ENCODE peak calls at places on chromosome 20, in five cellular contexts. One of them, this sample, is unnamed.

GRCh38 chr20:24533449-24533848 is 64.0 kb downstream of the SYNDIG1 start:
- DNase-seq in cardiac muscle cell: no peak
- DNase-seq in IMR-90: no peak
- DNase-seq in colonic mucosa: no peak
- DNase-seq in left ventricle myocardium inferior: no peak
- DNase-seq in this sample: no peak

GRCh38 chr20:59151820-59152219 is 11.8 kb upstream of the ZNF831 start:
- DNase-seq in IMR-90: no peak
- DNase-seq in left ventricle myocardium inferior: no peak
- DNase-seq in colonic mucosa: no peak
- DNase-seq in cardiac muscle cell: no peak
- DNase-seq in this sample: no peak

GRCh38 chr20:414161-414560 is 6.1 kb downstream of the RBCK1 start:
- DNase-seq in cardiac muscle cell: no peak
- DNase-seq in left ventricle myocardium inferior: no peak
- DNase-seq in IMR-90: no peak
- DNase-seq in colonic mucosa: no peak
- DNase-seq in this sample: no peak

GRCh38 chr20:7003598-7003997 is 236.1 kb downstream of the BMP2 start:
- DNase-seq in cardiac muscle cell: no peak
- DNase-seq in left ventricle myocardium inferior: no peak
- DNase-seq in colonic mucosa: no peak
- DNase-seq in IMR-90: no peak
- DNase-seq in this sample: no peak

GRCh38 chr20:34112600-34113061 is 588 bp upstream of the EIF2S2 start:
- DNase-seq in IMR-90: peak
- DNase-seq in left ventricle myocardium inferior: no peak
- DNase-seq in colonic mucosa: peak
- DNase-seq in cardiac muscle cell: peak
- DNase-seq in this sample: peak

GRCh38 chr20:34626978-34627377 is 49.9 kb downstream of the PIGU start:
- DNase-seq in cardiac muscle cell: peak
- DNase-seq in left ventricle myocardium inferior: no peak
- DNase-seq in IMR-90: no peak
- DNase-seq in colonic mucosa: no peak
- DNase-seq in this sample: no peak

GRCh38 chr20:8127553-8128255 is 4.4 kb upstream of the PLCB1 start:
- DNase-seq in IMR-90: peak
- DNase-seq in cardiac muscle cell: no peak
- DNase-seq in left ventricle myocardium inferior: no peak
- DNase-seq in colonic mucosa: no peak
- DNase-seq in this sample: no peak

GRCh38 chr20:5886788-5887187 is 63.5 kb downstream of the TRMT6 start:
- DNase-seq in IMR-90: no peak
- DNase-seq in colonic mucosa: no peak
- DNase-seq in left ventricle myocardium inferior: peak
- DNase-seq in cardiac muscle cell: no peak
- DNase-seq in this sample: no peak

GRCh38 chr20:12955611-12956010 is 53.2 kb upstream of the SPTLC3 start:
- DNase-seq in IMR-90: no peak
- DNase-seq in cardiac muscle cell: no peak
- DNase-seq in left ventricle myocardium inferior: no peak
- DNase-seq in colonic mucosa: no peak
- DNase-seq in this sample: no peak

GRCh38 chr20:10864076-10864672 is 190.4 kb upstream of the JAG1 start:
- DNase-seq in IMR-90: no peak
- DNase-seq in colonic mucosa: peak
- DNase-seq in cardiac muscle cell: no peak
- DNase-seq in left ventricle myocardium inferior: peak
- DNase-seq in this sample: peak

GRCh38 chr20:50572922-50573777 is 63.0 kb downstream of the PTPN1 start:
- DNase-seq in left ventricle myocardium inferior: peak
- DNase-seq in cardiac muscle cell: peak
- DNase-seq in IMR-90: peak
- DNase-seq in colonic mucosa: no peak
- DNase-seq in this sample: peak

GRCh38 chr20:4829494-4830211 is 107.9 kb downstream of the PRND start:
- DNase-seq in IMR-90: no peak
- DNase-seq in cardiac muscle cell: no peak
- DNase-seq in left ventricle myocardium inferior: no peak
- DNase-seq in colonic mucosa: no peak
- DNase-seq in this sample: no peak

GRCh38 chr20:4830212-4830607 is 108.5 kb downstream of the PRND start:
- DNase-seq in cardiac muscle cell: no peak
- DNase-seq in IMR-90: no peak
- DNase-seq in colonic mucosa: no peak
- DNase-seq in left ventricle myocardium inferior: no peak
- DNase-seq in this sample: no peak

GRCh38 chr20:4832469-4832868 is 110.8 kb downstream of the PRND start:
- DNase-seq in IMR-90: no peak
- DNase-seq in left ventricle myocardium inferior: no peak
- DNase-seq in cardiac muscle cell: no peak
- DNase-seq in colonic mucosa: no peak
- DNase-seq in this sample: no peak

GRCh38 chr20:4830696-4831095 is 109.0 kb downstream of the PRND start:
- DNase-seq in left ventricle myocardium inferior: no peak
- DNase-seq in IMR-90: no peak
- DNase-seq in cardiac muscle cell: no peak
- DNase-seq in colonic mucosa: no peak
- DNase-seq in this sample: no peak

DNA sequence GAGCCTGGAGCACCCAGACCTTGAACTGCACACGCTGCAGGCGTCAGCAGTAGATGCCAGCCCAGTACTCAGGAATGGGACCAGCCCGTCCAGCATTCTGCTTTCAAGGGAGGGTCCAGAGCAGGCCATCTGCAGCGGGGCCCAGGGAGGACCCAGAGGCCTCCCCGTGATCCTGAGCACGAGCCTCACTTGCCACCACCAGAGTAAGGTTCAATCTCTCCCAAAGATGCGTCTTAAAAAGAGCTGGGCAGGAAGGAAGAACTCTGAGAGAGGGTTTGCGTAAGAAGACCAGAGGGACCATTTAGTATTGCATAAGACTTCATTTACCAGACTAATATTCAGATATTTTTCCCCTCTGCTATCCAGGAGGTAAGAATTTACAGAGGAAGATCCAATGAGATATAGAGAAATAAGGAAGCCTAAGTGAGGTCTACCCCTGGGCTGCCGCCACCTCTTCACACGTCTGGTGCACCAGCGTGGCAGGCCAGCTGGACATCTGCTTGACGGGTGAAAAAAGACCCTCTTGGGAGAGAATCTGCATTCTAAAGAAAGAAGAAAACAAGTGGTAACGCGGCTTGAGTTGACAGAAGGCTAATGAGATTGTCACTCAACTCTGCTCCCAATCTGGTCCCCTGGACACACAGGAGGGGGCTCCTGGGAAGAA is 107.3 kb downstream of the PRND start:
- DNase-seq in cardiac muscle cell: no peak
- DNase-seq in left ventricle myocardium inferior: no peak
- DNase-seq in colonic mucosa: no peak
- DNase-seq in IMR-90: no peak
- DNase-seq in this sample: no peak
- TF ChIP-seq CTCF in cardiac muscle cell: no peak
- TF ChIP-seq CTCF in left ventricle myocardium inferior: no peak
- TF ChIP-seq CTCF in colonic mucosa: no peak
- TF ChIP-seq CTCF in IMR-90: no peak
- TF ChIP-seq CTCF in this sample: no peak

DNA sequence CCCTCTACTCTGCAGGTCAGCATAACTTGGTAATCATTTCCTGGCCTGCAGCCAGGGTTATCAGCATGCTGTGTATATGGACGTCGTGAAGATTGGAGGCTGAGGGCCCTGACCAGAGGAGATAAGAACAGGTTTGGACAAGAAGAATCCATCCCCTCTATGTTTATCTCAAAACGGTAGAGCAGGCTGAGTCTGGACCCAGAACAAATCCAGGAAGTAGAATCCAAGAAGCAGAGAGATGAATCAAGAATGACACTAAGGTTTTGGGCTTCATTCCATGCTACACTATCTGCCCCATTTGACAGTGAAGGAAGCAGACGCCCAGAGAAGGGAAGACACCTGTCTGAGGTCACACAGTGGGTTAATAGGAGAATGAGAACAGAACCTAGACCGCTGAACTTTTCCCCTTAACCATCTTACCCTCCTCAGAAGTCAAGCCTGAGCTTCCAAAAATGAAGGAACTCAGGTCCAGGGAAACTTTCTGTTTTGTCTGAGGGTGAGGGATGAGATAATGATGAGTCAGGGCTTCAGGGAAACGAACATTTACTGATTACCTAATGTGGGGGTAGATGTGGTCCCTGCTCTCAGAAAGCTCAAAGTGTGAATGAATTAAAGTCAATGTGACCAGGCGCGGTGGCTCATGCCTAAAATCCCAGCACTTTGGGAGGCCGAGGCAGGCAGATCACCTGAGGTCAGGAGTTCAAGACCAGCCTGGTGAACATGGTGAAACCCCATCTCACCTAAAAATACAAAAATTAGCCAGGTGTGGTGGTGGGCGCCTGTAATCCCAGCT is 9.4 kb upstream of the COMMD7 start:
- DNase-seq in left ventricle myocardium inferior: no peak
- DNase-seq in colonic mucosa: no peak
- DNase-seq in cardiac muscle cell: peak
- DNase-seq in IMR-90: peak
- DNase-seq in this sample: no peak
- H3K4me3 ChIP-seq in left ventricle myocardium inferior: no peak
- H3K4me3 ChIP-seq in colonic mucosa: no peak
- H3K4me3 ChIP-seq in cardiac muscle cell: no peak
- H3K4me3 ChIP-seq in IMR-90: no peak
- H3K4me3 ChIP-seq in this sample: no peak

GRCh38 chr20:53513168-53513488 is 80.5 kb downstream of the ZNF217 start:
- DNase-seq in left ventricle myocardium inferior: no peak
- DNase-seq in colonic mucosa: no peak
- DNase-seq in cardiac muscle cell: no peak
- DNase-seq in IMR-90: no peak
- DNase-seq in this sample: no peak

GRCh38 chr20:53510704-53511103 is 82.9 kb downstream of the ZNF217 start:
- DNase-seq in left ventricle myocardium inferior: no peak
- DNase-seq in colonic mucosa: no peak
- DNase-seq in IMR-90: no peak
- DNase-seq in cardiac muscle cell: no peak
- DNase-seq in this sample: no peak

GRCh38 chr20:53512076-53512475 is 81.6 kb downstream of the ZNF217 start:
- DNase-seq in left ventricle myocardium inferior: no peak
- DNase-seq in cardiac muscle cell: no peak
- DNase-seq in IMR-90: no peak
- DNase-seq in colonic mucosa: no peak
- DNase-seq in this sample: no peak

GRCh38 chr20:53513489-53514298 is 79.9 kb downstream of the ZNF217 start:
- DNase-seq in colonic mucosa: peak
- DNase-seq in cardiac muscle cell: no peak
- DNase-seq in IMR-90: no peak
- DNase-seq in left ventricle myocardium inferior: no peak
- DNase-seq in this sample: no peak

DNA sequence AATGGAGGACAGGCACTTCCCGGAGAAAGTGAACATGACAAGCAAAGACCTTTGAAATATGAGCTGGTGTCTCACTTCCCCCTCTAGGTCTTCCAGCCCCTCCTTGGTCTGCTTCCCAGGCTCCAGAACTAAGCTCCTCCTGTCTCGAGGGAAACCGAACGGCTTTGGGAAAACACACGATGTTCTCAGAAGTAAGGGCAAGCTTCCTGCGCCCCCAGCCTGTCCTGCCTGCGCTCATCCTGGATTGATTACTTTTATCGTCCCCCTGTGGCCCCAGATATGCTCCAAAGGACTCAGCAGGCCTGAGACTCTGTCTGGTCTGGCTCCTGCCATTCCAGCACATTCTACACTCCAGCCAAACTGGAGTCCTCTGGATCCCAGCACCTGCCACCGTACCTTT is 83.4 kb downstream of the ZNF217 start:
- DNase-seq in IMR-90: no peak
- DNase-seq in colonic mucosa: no peak
- DNase-seq in left ventricle myocardium inferior: no peak
- DNase-seq in cardiac muscle cell: no peak
- DNase-seq in this sample: no peak
- H3K27ac ChIP-seq in IMR-90: no peak
- H3K27ac ChIP-seq in colonic mucosa: no peak
- H3K27ac ChIP-seq in left ventricle myocardium inferior: no peak
- H3K27ac ChIP-seq in cardiac muscle cell: no peak
- H3K27ac ChIP-seq in this sample: no peak

GRCh38 chr20:63028461-63028921 is 21.7 kb upstream of the BHLHE23 start:
- DNase-seq in cardiac muscle cell: no peak
- DNase-seq in IMR-90: no peak
- DNase-seq in colonic mucosa: no peak
- DNase-seq in left ventricle myocardium inferior: no peak
- DNase-seq in this sample: no peak

GRCh38 chr20:63027425-63028389 is 20.9 kb upstream of the BHLHE23 start:
- DNase-seq in colonic mucosa: no peak
- DNase-seq in cardiac muscle cell: no peak
- DNase-seq in left ventricle myocardium inferior: peak
- DNase-seq in IMR-90: no peak
- DNase-seq in this sample: peak

GRCh38 chr20:63025534-63026331 is 19.0 kb upstream of the BHLHE23 start:
- DNase-seq in left ventricle myocardium inferior: peak
- DNase-seq in cardiac muscle cell: no peak
- DNase-seq in colonic mucosa: no peak
- DNase-seq in IMR-90: peak
- DNase-seq in this sample: peak

GRCh38 chr20:63024573-63025392 is 18.0 kb upstream of the BHLHE23 start:
- DNase-seq in left ventricle myocardium inferior: peak
- DNase-seq in IMR-90: no peak
- DNase-seq in cardiac muscle cell: no peak
- DNase-seq in colonic mucosa: no peak
- DNase-seq in this sample: no peak

GRCh38 chr20:63026582-63027424 is 20.0 kb upstream of the BHLHE23 start:
- DNase-seq in cardiac muscle cell: no peak
- DNase-seq in IMR-90: no peak
- DNase-seq in colonic mucosa: no peak
- DNase-seq in left ventricle myocardium inferior: peak
- DNase-seq in this sample: no peak
- TF ChIP-seq CTCF in cardiac muscle cell: no peak
- TF ChIP-seq CTCF in IMR-90: no peak
- TF ChIP-seq CTCF in colonic mucosa: no peak
- TF ChIP-seq CTCF in left ventricle myocardium inferior: no peak
- TF ChIP-seq CTCF in this sample: no peak

This sample was measured in A673.